ENCODE peak calls at places on chromosomes 11 and 22, in seven cellular contexts. C, J, Z, Q, G, K and D are unnamed samples.

GRCh38 chr11:126766425-126766824 is 234.1 kb downstream of the KIRREL3 start:
- DNase-seq in C (no peak), J (no peak), Z (no peak), Q (no peak), G (no peak), K (no peak), D (no peak)

GRCh38 chr22:37996079-37996478 is 11.7 kb upstream of the SOX10 start:
- DNase-seq in C (no peak), J (no peak), Z (no peak), Q (no peak), G (no peak), K (no peak), D (no peak)

GRCh38 chr11:33389635-33390034 is 132.5 kb downstream of the HIPK3 start:
- DNase-seq in C (no peak), J (no peak), Z (no peak), Q (no peak), G (no peak), K (peak), D (no peak)

GRCh38 chr22:17159504-17159951 is 451 bp upstream of the HDHD5 start:
- DNase-seq in C (peak), J (peak), Z (peak), Q (peak), G (peak), K (peak), D (peak)

GRCh38 chr11:119361056-119361787 is 14.7 kb upstream of the MFRP start:
- DNase-seq in C (peak), J (peak), Z (peak), Q (peak), G (peak), K (no peak), D (peak)

GRCh38 chr11:61095022-61095421 is 7.3 kb upstream of the CD5 start:
- DNase-seq in C (no peak), J (no peak), Z (no peak), Q (no peak), G (no peak), K (no peak), D (no peak)

GRCh38 chr22:27715078-27715477 is 86.5 kb downstream of the MN1 start:
- DNase-seq in C (no peak), J (no peak), Z (no peak), Q (no peak), G (peak), K (no peak), D (no peak)

GRCh38 chr11:116563028-116563712 is 209.6 kb downstream of the BUD13 start:
- DNase-seq in C (no peak), J (no peak), Z (no peak), Q (no peak), G (no peak), K (no peak), D (peak)

GRCh38 chr11:134100171-134100570 is 31.3 kb downstream of the JAM3 start:
- DNase-seq in C (no peak), J (no peak), Z (no peak), Q (no peak), G (no peak), K (no peak), D (no peak)

GRCh38 chr11:127000291-127000968 is at the start of gene KIRREL3:
- DNase-seq in C (no peak), J (no peak), Z (peak), Q (no peak), G (no peak), K (no peak), D (no peak)

GRCh38 chr11:36744375-36745168 is 146.5 kb upstream of the RAG2 start:
- DNase-seq in C (peak), J (peak), Z (peak), Q (peak), G (peak), K (peak), D (peak)

GRCh38 chr11:87223816-87224215 is 186.1 kb downstream of the TMEM135 start:
- DNase-seq in C (no peak), J (no peak), Z (no peak), Q (no peak), G (peak), K (no peak), D (no peak)

GRCh38 chr11:45933131-45933821 is 10.8 kb downstream of the LARGE2 start:
- DNase-seq in C (no peak), J (no peak), Z (peak), Q (no peak), G (no peak), K (peak), D (no peak)

GRCh38 chr11:59204736-59205135 is 8.0 kb downstream of the MPEG1 start:
- DNase-seq in C (no peak), J (no peak), Z (no peak), Q (no peak), G (no peak), K (no peak), D (no peak)

GRCh38 chr11:17985517-17985916 is 27.3 kb downstream of the SERGEF start:
- DNase-seq in C (no peak), J (no peak), Z (peak), Q (no peak), G (peak), K (no peak), D (no peak)

GRCh38 chr11:69539416-69540117 is 58.1 kb downstream of the LINC01488 start:
- DNase-seq in C (no peak), J (no peak), Z (no peak), Q (no peak), G (no peak), K (no peak), D (no peak)

GRCh38 chr11:14625804-14626203 is 17.8 kb upstream of the PDE3B start:
- DNase-seq in C (no peak), J (no peak), Z (no peak), Q (no peak), G (no peak), K (peak), D (no peak)

GRCh38 chr11:123577081-123577598 is 77.3 kb downstream of the SCN3B start:
- DNase-seq in C (peak), J (no peak), Z (peak), Q (peak), G (peak), K (peak), D (peak)

GRCh38 chr22:43570531-43571144 is 158.8 kb downstream of the MPPED1 start:
- DNase-seq in C (no peak), J (no peak), Z (no peak), Q (no peak), G (no peak), K (no peak), D (no peak)

GRCh38 chr22:50425179-50425916 is 49.5 kb downstream of the SBF1 start:
- DNase-seq in C (no peak), J (no peak), Z (no peak), Q (no peak), G (no peak), K (no peak), D (no peak)

GRCh38 chr22:27327981-27328721 is 473.4 kb downstream of the MN1 start:
- DNase-seq in C (no peak), J (no peak), Z (no peak), Q (no peak), G (no peak), K (no peak), D (peak)

GRCh38 chr22:37330200-37331033 is 48.1 kb downstream of the CYTH4 start:
- DNase-seq in C (no peak), J (peak), Z (peak), Q (peak), G (peak), K (peak), D (peak)

GRCh38 chr11:115155978-115156377 is 348.2 kb downstream of the CADM1 start:
- DNase-seq in C (no peak), J (no peak), Z (no peak), Q (no peak), G (no peak), K (no peak), D (no peak)

GRCh38 chr11:93330446-93330984 is at the start of gene DEUP1:
- DNase-seq in C (no peak), J (no peak), Z (no peak), Q (peak), G (peak), K (peak), D (no peak)

GRCh38 chr11:68808787-68809186 is 32.9 kb downstream of the CPT1A start:
- DNase-seq in C (no peak), J (no peak), Z (no peak), Q (no peak), G (no peak), K (no peak), D (no peak)

GRCh38 chr11:102007567-102008437 is 39.4 kb upstream of the CFAP300 start:
- DNase-seq in C (no peak), J (peak), Z (peak), Q (no peak), G (peak), K (peak), D (peak)

GRCh38 chr11:30889116-30889765 is 303.1 kb upstream of the MPPED2 start:
- DNase-seq in C (no peak), J (no peak), Z (no peak), Q (no peak), G (peak), K (no peak), D (no peak)

GRCh38 chr22:24189249-24190158 is 8.2 kb downstream of the SUSD2 start:
- DNase-seq in C (no peak), J (peak), Z (peak), Q (peak), G (peak), K (peak), D (peak)

GRCh38 chr22:19820880-19821522 is 33.7 kb downstream of the GNB1L start:
- DNase-seq in C (no peak), J (no peak), Z (no peak), Q (no peak), G (no peak), K (no peak), D (no peak)

GRCh38 chr22:39292002-39292401 is 27.4 kb downstream of the RPL3 start:
- DNase-seq in C (no peak), J (peak), Z (peak), Q (no peak), G (no peak), K (no peak), D (no peak)

GRCh38 chr22:49087163-49087562 is 740.5 kb downstream of the BRD1 start:
- DNase-seq in C (no peak), J (no peak), Z (no peak), Q (no peak), G (no peak), K (no peak), D (no peak)

GRCh38 chr11:115787302-115787701 is 283.1 kb upstream of the CADM1 start:
- DNase-seq in C (no peak), J (no peak), Z (no peak), Q (no peak), G (no peak), K (no peak), D (no peak)

GRCh38 chr22:49780281-49780991 is 47.2 kb downstream of the BRD1 start:
- DNase-seq in C (no peak), J (no peak), Z (no peak), Q (no peak), G (no peak), K (no peak), D (no peak)

GRCh38 chr11:108734956-108735559 is 70.2 kb downstream of the DDX10 start:
- DNase-seq in C (no peak), J (no peak), Z (peak), Q (no peak), G (peak), K (peak), D (peak)

GRCh38 chr11:61756452-61757212 is 4.2 kb downstream of the MYRF start:
- DNase-seq in C (no peak), J (peak), Z (peak), Q (no peak), G (peak), K (no peak), D (peak)

GRCh38 chr11:45993438-45994064 is 71.1 kb downstream of the LARGE2 start:
- DNase-seq in C (no peak), J (no peak), Z (no peak), Q (no peak), G (peak), K (no peak), D (no peak)

GRCh38 chr11:65492637-65493366 is 6.0 kb upstream of the MALAT1 start:
- DNase-seq in C (no peak), J (peak), Z (peak), Q (no peak), G (peak), K (no peak), D (no peak)